ENCODE peak calls at places on chromosomes 5 and 9, in ten cellular contexts. E is breast epithelium, N is testis, A is body of pancreas, W is ovary, O is tibial nerve, M is sigmoid colon, V is transverse colon, G is A549, T is heart left ventricle. K is an unnamed sample.

GRCh38 chr9:133710661-133711427 is 27.3 kb downstream of the SARDH start:
- DNase-seq in E (no peak), N (no peak), A (no peak), W (peak), O (no peak), M (peak), V (no peak), G (no peak), T (peak), K (no peak)

GRCh38 chr5:146745937-146746577 is 132.5 kb downstream of the PPP2R2B start:
- DNase-seq in E (no peak), N (no peak), A (no peak), W (no peak), O (no peak), M (no peak), V (no peak), G (no peak), T (no peak), K (no peak)

GRCh38 chr9:83937861-83938455 is 16.7 kb upstream of the KIF27 start:
- DNase-seq in E (no peak), N (no peak), A (no peak), W (no peak), O (peak), M (no peak), V (no peak), G (peak), T (no peak), K (no peak)

GRCh38 chr9:18720691-18721090 is 246.7 kb downstream of the ADAMTSL1 start:
- DNase-seq in E (no peak), N (no peak), A (no peak), W (no peak), O (no peak), M (no peak), V (no peak), G (no peak), T (no peak), K (no peak)

GRCh38 chr9:134469041-134469875 is 143.0 kb downstream of the RXRA start:
- DNase-seq in E (no peak), N (peak), A (no peak), W (peak), O (no peak), M (peak), V (peak), G (no peak), T (peak), K (no peak)

GRCh38 chr5:133369161-133369783 is 243.1 kb downstream of the FSTL4 start:
- DNase-seq in E (no peak), N (no peak), A (no peak), W (no peak), O (no peak), M (no peak), V (no peak), G (no peak), T (no peak), K (no peak)

GRCh38 chr5:180140627-180141006 is 68.4 kb downstream of the RASGEF1C start:
- DNase-seq in E (no peak), N (peak), A (no peak), W (no peak), O (no peak), M (no peak), V (no peak), G (no peak), T (no peak), K (no peak)

GRCh38 chr5:67383451-67383850 is 186.9 kb upstream of the CD180 start:
- DNase-seq in E (no peak), N (no peak), A (no peak), W (no peak), O (no peak), M (no peak), V (no peak), G (no peak), T (no peak), K (no peak)

GRCh38 chr5:81233080-81233634 is at the start of gene CKMT2:
- DNase-seq in E (peak), N (peak), A (peak), W (peak), O (peak), M (peak), V (peak), G (no peak), T (peak), K (no peak)

GRCh38 chr9:121141706-121142105 is 60.0 kb downstream of the RAB14 start:
- DNase-seq in E (no peak), N (no peak), A (no peak), W (no peak), O (no peak), M (no peak), V (no peak), G (no peak), T (no peak), K (no peak)

GRCh38 chr5:13878357-13878756 is 66.1 kb downstream of the DNAH5 start:
- DNase-seq in E (no peak), N (no peak), A (no peak), W (no peak), O (no peak), M (no peak), V (no peak), G (no peak), T (no peak), K (no peak)

GRCh38 chr5:149448831-149449714 is 70.0 kb upstream of the IL17B start:
- DNase-seq in E (no peak), N (no peak), A (peak), W (no peak), O (no peak), M (no peak), V (peak), G (no peak), T (no peak), K (no peak)

GRCh38 chr9:107020040-107020530 is 157.1 kb downstream of the ZNF462 start:
- DNase-seq in E (peak), N (no peak), A (no peak), W (no peak), O (peak), M (peak), V (no peak), G (no peak), T (peak), K (no peak)

GRCh38 chr9:132214027-132214622 is 52.3 kb downstream of the NTNG2 start:
- DNase-seq in E (peak), N (peak), A (peak), W (peak), O (peak), M (peak), V (no peak), G (peak), T (peak), K (no peak)

GRCh38 chr9:121172726-121173487 is 28.8 kb downstream of the RAB14 start:
- DNase-seq in E (no peak), N (no peak), A (no peak), W (no peak), O (no peak), M (no peak), V (no peak), G (no peak), T (no peak), K (no peak)

GRCh38 chr5:172342907-172343306 is 59.3 kb upstream of the UBTD2 start:
- DNase-seq in E (no peak), N (no peak), A (no peak), W (no peak), O (no peak), M (no peak), V (no peak), G (no peak), T (no peak), K (no peak)

GRCh38 chr5:86684222-86684621 is 66.5 kb downstream of the COX7C start:
- DNase-seq in E (no peak), N (no peak), A (no peak), W (no peak), O (no peak), M (no peak), V (no peak), G (no peak), T (no peak), K (no peak)

GRCh38 chr9:134348404-134349155 is 22.3 kb downstream of the RXRA start:
- DNase-seq in E (no peak), N (no peak), A (no peak), W (no peak), O (no peak), M (no peak), V (no peak), G (no peak), T (no peak), K (no peak)

GRCh38 chr9:132977626-132978450 is 656 bp upstream of the GFI1B start:
- DNase-seq in E (no peak), N (peak), A (peak), W (peak), O (peak), M (no peak), V (peak), G (peak), T (peak), K (no peak)

GRCh38 chr5:178288373-178289368 is 56.1 kb upstream of the PHYKPL start:
- DNase-seq in E (peak), N (no peak), A (no peak), W (no peak), O (no peak), M (peak), V (no peak), G (no peak), T (no peak), K (no peak)

GRCh38 chr9:134602547-134603362 is 38.8 kb upstream of the COL5A1 start:
- DNase-seq in E (peak), N (peak), A (peak), W (peak), O (peak), M (peak), V (peak), G (peak), T (peak), K (no peak)

GRCh38 chr5:71651554-71651953 is 64.4 kb downstream of the MCCC2 start:
- DNase-seq in E (no peak), N (no peak), A (no peak), W (no peak), O (no peak), M (no peak), V (no peak), G (no peak), T (no peak), K (no peak)

GRCh38 chr9:112037281-112038016 is 137.6 kb downstream of the SUSD1 start:
- DNase-seq in E (no peak), N (no peak), A (no peak), W (no peak), O (no peak), M (no peak), V (peak), G (no peak), T (no peak), K (no peak)

GRCh38 chr5:139681466-139681865 is 33.3 kb downstream of the CXXC5 start:
- DNase-seq in E (no peak), N (no peak), A (no peak), W (no peak), O (no peak), M (no peak), V (no peak), G (no peak), T (no peak), K (no peak)

GRCh38 chr9:101307524-101308213 is 77.1 kb downstream of the BAAT start:
- DNase-seq in E (no peak), N (no peak), A (no peak), W (no peak), O (no peak), M (no peak), V (no peak), G (no peak), T (no peak), K (no peak)

GRCh38 chr9:129671519-129671918 is 6.1 kb downstream of the PRRX2 start:
- DNase-seq in E (no peak), N (no peak), A (no peak), W (no peak), O (no peak), M (no peak), V (no peak), G (no peak), T (no peak), K (no peak)

DNA sequence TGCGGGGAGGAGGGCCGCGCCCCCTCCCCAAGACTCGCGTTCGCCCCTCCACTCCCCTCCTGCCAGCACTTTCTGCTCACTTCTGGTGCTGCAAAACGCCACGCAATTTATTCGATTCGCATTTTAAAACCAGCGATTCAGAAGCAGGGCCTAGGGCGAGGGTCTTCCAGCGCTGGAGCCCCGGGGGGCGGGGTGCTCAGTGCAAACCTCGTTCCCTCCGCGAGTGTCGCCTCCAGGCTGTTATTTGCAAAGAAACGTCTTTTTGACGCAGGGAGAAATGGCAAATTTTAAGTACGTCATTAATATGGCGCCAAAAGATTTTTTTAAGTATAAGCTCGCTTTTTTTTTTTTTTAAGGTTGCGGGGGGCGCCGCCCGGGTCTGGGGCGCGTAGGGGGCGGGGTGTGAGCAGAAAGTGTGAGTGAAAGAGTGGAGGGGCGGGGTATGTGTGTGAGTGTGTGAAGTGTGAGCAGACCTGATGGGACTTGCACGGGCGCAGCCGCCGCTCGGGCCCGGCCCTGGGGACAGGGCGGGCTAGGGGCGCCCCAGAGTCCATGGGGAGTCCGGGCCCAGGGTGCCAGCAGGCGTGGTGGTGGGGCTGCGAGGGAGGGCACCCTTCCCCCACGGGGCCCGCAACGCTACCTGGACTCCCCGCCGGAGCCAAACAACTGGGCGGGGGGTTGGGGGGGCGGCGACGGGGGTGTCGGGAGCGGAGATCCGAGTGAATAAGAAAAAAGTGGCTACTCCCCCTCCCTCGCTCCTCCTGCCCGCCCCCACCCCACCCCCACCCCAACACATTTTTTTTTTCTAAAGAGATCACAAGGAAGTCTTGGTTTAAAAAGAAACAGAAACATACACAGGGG is at the start of gene JADE2:
- DNase-seq in E (peak), N (peak), A (peak), W (peak), O (peak), M (peak), V (peak), G (peak), T (peak), K (no peak)
- TF ChIP-seq POLR2A in E (peak), N (no peak), A (peak), W (peak), O (no peak), M (peak), V (peak), G (peak), T (peak), K (no peak)

DNA sequence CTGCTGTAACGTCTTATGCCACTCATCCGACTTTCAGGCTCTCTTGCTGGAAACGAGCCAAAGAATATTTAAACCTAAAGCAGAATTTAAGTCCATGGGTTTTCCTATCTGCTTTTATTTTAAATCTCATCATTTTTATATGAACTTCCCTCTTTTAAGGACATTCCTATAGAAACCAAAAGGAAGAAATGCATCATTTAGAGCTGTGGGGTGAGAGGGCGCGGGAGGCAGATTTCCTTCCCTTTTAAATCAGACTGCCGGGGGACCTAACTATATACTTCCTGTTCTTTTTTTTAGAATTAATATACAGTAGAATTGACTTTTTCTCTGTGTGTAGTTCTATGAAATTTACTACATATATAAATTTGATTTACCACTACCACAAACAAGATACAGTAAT is 468.8 kb downstream of the BNC2 start:
- DNase-seq in E (no peak), N (no peak), A (no peak), W (no peak), O (no peak), M (no peak), V (no peak), G (no peak), T (no peak), K (no peak)
- H3K27ac ChIP-seq in E (no peak), N (no peak), A (no peak), W (no peak), O (no peak), M (no peak), V (no peak), G (no peak), T (no peak), K (no peak)

GRCh38 chr9:89621676-89622075 is 16.9 kb downstream of the GADD45G start:
- DNase-seq in E (no peak), N (peak), A (no peak), W (no peak), O (peak), M (peak), V (no peak), G (no peak), T (no peak), K (no peak)

GRCh38 chr9:89623925-89624420 is 19.2 kb downstream of the GADD45G start:
- DNase-seq in E (no peak), N (no peak), A (peak), W (peak), O (no peak), M (peak), V (peak), G (no peak), T (peak), K (no peak)

GRCh38 chr9:89621031-89621430 is 16.2 kb downstream of the GADD45G start:
- DNase-seq in E (no peak), N (no peak), A (no peak), W (no peak), O (no peak), M (no peak), V (no peak), G (no peak), T (no peak), K (no peak)

GRCh38 chr9:89625721-89626687 is 21.2 kb downstream of the GADD45G start:
- DNase-seq in E (no peak), N (no peak), A (no peak), W (no peak), O (no peak), M (no peak), V (no peak), G (no peak), T (no peak), K (no peak)

DNA sequence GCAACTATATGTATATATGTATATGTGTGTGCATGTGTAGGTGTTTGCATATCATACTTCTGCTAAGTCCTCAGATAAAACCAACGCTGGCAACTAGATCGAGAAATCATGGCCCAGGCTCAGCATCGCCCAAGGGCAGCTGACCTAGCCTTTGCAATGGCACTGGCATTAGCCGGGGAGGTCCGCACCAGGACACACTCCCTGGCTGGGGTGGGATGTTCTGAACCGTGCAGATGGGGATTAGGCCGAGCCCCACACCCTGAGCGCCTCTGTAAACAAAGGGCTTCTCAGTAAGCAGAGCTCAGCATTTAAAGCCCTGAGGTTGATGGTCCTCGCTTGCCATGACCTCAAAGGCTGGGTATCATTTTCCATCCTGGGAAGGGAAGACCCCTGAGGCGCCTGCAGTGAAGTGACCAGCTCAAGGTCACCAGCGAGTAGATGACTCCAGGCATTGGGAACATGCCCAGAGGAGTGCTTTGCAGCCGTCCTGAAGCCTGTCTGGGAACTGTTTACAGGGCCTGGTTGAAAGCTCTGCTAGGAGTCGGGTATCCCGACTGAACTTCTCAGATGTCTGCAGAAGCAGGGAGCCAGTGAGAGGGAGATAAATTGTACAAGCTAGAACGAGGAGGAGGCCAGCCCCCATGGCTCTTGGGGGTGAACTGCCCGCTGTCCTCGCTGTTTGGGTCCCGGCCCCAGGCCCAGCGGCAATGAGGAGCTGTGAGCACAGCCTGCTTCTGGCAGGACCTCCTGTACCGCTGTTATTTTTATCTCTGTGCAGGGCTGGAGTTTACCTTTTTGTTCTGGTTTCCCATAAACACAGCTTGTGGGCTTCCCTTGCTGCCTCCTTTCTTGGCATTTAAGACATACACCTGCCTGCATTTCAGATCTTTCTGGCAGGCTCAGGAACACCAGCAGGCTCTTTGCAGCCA is 18.4 kb downstream of the GADD45G start:
- DNase-seq in E (no peak), N (peak), A (peak), W (peak), O (no peak), M (peak), V (peak), G (no peak), T (no peak), K (no peak)
- TF ChIP-seq POLR2A in E (no peak), N (no peak), A (no peak), W (no peak), O (no peak), M (no peak), V (no peak), G (no peak), T (no peak), K (no peak)

DNA sequence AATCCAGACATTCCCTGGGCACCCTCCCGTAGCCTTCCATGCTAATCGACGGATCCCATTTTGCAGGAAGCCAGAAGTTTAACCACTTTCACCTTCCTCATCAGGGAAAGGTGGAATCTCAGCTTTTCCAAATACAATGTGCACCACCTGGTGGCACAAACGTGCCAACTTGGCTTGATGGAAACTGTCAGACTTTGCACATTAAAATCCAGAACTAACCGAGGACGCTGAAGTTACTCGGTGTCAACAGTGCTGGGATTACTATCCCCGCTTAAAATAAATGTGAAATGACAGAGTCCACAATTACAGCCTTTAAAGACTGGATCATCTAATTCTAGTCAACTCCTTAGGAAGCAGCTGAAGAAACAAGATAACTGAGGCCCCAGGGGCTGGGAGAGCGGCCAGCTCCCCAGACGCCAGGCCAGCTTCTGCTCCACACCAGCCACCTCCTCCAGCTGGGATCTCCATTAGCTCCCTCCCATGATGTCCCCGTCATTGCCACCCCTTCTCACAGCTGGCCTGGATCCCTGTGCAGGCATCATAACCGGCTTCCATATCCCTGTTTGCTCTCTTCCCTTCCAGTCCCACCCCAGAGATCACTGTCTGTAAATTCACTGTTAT is 50.2 kb upstream of the RETREG1 start:
- DNase-seq in E (peak), N (peak), A (peak), W (no peak), O (peak), M (no peak), V (peak), G (no peak), T (peak), K (no peak)
- H3K27ac ChIP-seq in E (peak), N (no peak), A (peak), W (no peak), O (peak), M (no peak), V (no peak), G (no peak), T (peak), K (no peak)

GRCh38 chr9:93119953-93120845 is 13.9 kb downstream of the NINJ1 start:
- DNase-seq in E (peak), N (peak), A (peak), W (peak), O (peak), M (peak), V (peak), G (peak), T (peak), K (peak)
- TF ChIP-seq POLR2A in E (no peak), N (no peak), A (no peak), W (no peak), O (peak), M (no peak), V (no peak), G (no peak), T (no peak), K (no peak)

K was measured in esophagus squamous epithelium.